ENCODE peak calls at places on chromosomes 2 and 18, in seven cellular contexts. One of them, this sample, is unnamed.

GRCh38 chr2:128315122-128315828 is 3.4 kb downstream of the HS6ST1 start:
- DNase-seq in HepG2: no peak
- DNase-seq in AG10803: no peak
- DNase-seq in DND-41: peak; percentile 4
- DNase-seq in Peyer's patch: no peak
- DNase-seq in CD4-positive, alpha-beta memory T cell: no peak
- DNase-seq in cardiac muscle cell: no peak
- DNase-seq in this sample: no peak

GRCh38 chr18:79681484-79682387 is 2.1 kb downstream of the CTDP1 start:
- DNase-seq in HepG2: no peak
- DNase-seq in DND-41: peak; percentile 80
- DNase-seq in AG10803: no peak
- DNase-seq in Peyer's patch: no peak
- DNase-seq in cardiac muscle cell: no peak
- DNase-seq in CD4-positive, alpha-beta memory T cell: peak; percentile 67
- DNase-seq in this sample: no peak

GRCh38 chr18:64807560-64807959 is 658.7 kb upstream of the LINC00305 start:
- DNase-seq in HepG2: no peak
- DNase-seq in AG10803: no peak
- DNase-seq in cardiac muscle cell: no peak
- DNase-seq in CD4-positive, alpha-beta memory T cell: no peak
- DNase-seq in Peyer's patch: no peak
- DNase-seq in DND-41: no peak
- DNase-seq in this sample: no peak

GRCh38 chr18:58726671-58727070 is 55.4 kb downstream of the MALT1 start:
- DNase-seq in AG10803: no peak
- DNase-seq in Peyer's patch: no peak
- DNase-seq in cardiac muscle cell: no peak
- DNase-seq in CD4-positive, alpha-beta memory T cell: no peak
- DNase-seq in HepG2: no peak
- DNase-seq in DND-41: no peak
- DNase-seq in this sample: no peak

GRCh38 chr2:231535961-231536360 is 5.7 kb upstream of the NMUR1 start:
- DNase-seq in DND-41: no peak
- DNase-seq in CD4-positive, alpha-beta memory T cell: no peak
- DNase-seq in HepG2: no peak
- DNase-seq in cardiac muscle cell: no peak
- DNase-seq in Peyer's patch: no peak
- DNase-seq in AG10803: no peak
- DNase-seq in this sample: no peak

GRCh38 chr2:127646487-127647241 is 711 bp downstream of the GPR17 start:
- DNase-seq in AG10803: no peak
- DNase-seq in DND-41: no peak
- DNase-seq in Peyer's patch: no peak
- DNase-seq in CD4-positive, alpha-beta memory T cell: no peak
- DNase-seq in cardiac muscle cell: no peak
- DNase-seq in HepG2: no peak
- DNase-seq in this sample: no peak

GRCh38 chr18:22844184-22844583 is 88.9 kb upstream of the RBBP8 start:
- DNase-seq in cardiac muscle cell: no peak
- DNase-seq in DND-41: no peak
- DNase-seq in CD4-positive, alpha-beta memory T cell: no peak
- DNase-seq in AG10803: no peak
- DNase-seq in HepG2: no peak
- DNase-seq in Peyer's patch: no peak
- DNase-seq in this sample: peak; percentile 17

GRCh38 chr2:113117594-113118262 is 9.7 kb upstream of the IL1RN start:
- DNase-seq in HepG2: no peak
- DNase-seq in Peyer's patch: peak; percentile 86
- DNase-seq in cardiac muscle cell: no peak
- DNase-seq in CD4-positive, alpha-beta memory T cell: no peak
- DNase-seq in AG10803: peak; percentile 97
- DNase-seq in DND-41: no peak
- DNase-seq in this sample: peak; percentile 97

GRCh38 chr2:112768432-112768831 is 4.0 kb upstream of the CKAP2L start:
- DNase-seq in DND-41: no peak
- DNase-seq in Peyer's patch: no peak
- DNase-seq in cardiac muscle cell: no peak
- DNase-seq in HepG2: no peak
- DNase-seq in CD4-positive, alpha-beta memory T cell: no peak
- DNase-seq in AG10803: peak; percentile 79
- DNase-seq in this sample: peak; percentile 63

GRCh38 chr2:236972491-236973379 is 113.0 kb upstream of the COPS8 start:
- DNase-seq in AG10803: peak; percentile 86
- DNase-seq in DND-41: no peak
- DNase-seq in CD4-positive, alpha-beta memory T cell: no peak
- DNase-seq in Peyer's patch: peak; percentile 89
- DNase-seq in HepG2: peak; percentile 76
- DNase-seq in cardiac muscle cell: peak; percentile 27
- DNase-seq in this sample: peak; percentile 94

GRCh38 chr2:109205447-109205846 is 76.4 kb downstream of the SH3RF3 start:
- DNase-seq in DND-41: no peak
- DNase-seq in HepG2: no peak
- DNase-seq in Peyer's patch: no peak
- DNase-seq in AG10803: no peak
- DNase-seq in CD4-positive, alpha-beta memory T cell: no peak
- DNase-seq in cardiac muscle cell: no peak
- DNase-seq in this sample: no peak

GRCh38 chr2:45651415-45652089 is at the start of gene PRKCE:
- DNase-seq in cardiac muscle cell: peak; percentile 58
- DNase-seq in CD4-positive, alpha-beta memory T cell: no peak
- DNase-seq in AG10803: peak; percentile 14
- DNase-seq in HepG2: no peak
- DNase-seq in Peyer's patch: peak; percentile 79
- DNase-seq in DND-41: peak; percentile 64
- DNase-seq in this sample: peak; percentile 50
- H3K4me3 ChIP-seq in cardiac muscle cell: peak within 1 kb of the TSS; percentile 84
- H3K4me3 ChIP-seq in CD4-positive, alpha-beta memory T cell: peak within 1 kb of the TSS; percentile 76
- H3K4me3 ChIP-seq in AG10803: peak within 1 kb of the TSS; percentile 91
- H3K4me3 ChIP-seq in HepG2: peak within 1 kb of the TSS; percentile 82
- H3K4me3 ChIP-seq in Peyer's patch: peak within 1 kb of the TSS; percentile 62
- H3K4me3 ChIP-seq in DND-41: peak within 1 kb of the TSS; percentile 88
- H3K4me3 ChIP-seq in this sample: peak within 1 kb of the TSS; percentile 83

DNA sequence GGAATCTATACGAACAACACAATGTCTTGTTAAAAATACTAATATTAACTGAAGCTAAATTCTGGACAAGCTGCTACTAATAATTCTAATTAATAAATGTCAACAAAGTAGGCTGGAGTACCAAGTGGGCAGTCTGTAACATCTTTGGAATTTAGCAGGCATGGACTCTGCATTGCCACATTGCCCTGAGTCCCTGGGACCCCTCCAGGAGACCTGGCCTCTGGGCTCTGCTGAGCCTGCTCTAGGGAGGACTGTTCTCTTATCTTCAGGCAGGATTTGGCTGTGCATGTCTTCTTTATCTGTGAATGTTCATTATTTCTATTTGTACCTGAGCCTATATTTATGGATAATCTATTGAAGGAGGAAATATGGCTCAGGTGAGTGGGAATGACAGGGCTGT is 28.8 kb upstream of the SETBP1 start:
- DNase-seq in Peyer's patch: no peak
- DNase-seq in HepG2: no peak
- DNase-seq in CD4-positive, alpha-beta memory T cell: no peak
- DNase-seq in AG10803: no peak
- DNase-seq in cardiac muscle cell: no peak
- DNase-seq in DND-41: no peak
- DNase-seq in this sample: no peak
- H3K4me3 ChIP-seq in Peyer's patch: no peak overlapping the region
- H3K4me3 ChIP-seq in HepG2: no peak overlapping the region
- H3K4me3 ChIP-seq in CD4-positive, alpha-beta memory T cell: no peak overlapping the region
- H3K4me3 ChIP-seq in AG10803: no peak overlapping the region
- H3K4me3 ChIP-seq in cardiac muscle cell: no peak overlapping the region
- H3K4me3 ChIP-seq in DND-41: no peak overlapping the region
- H3K4me3 ChIP-seq in this sample: no peak overlapping the region

GRCh38 chr2:96157649-96158553 is 12.7 kb upstream of the DUSP2 start:
- DNase-seq in AG10803: no peak
- DNase-seq in HepG2: no peak
- DNase-seq in DND-41: no peak
- DNase-seq in cardiac muscle cell: no peak
- DNase-seq in CD4-positive, alpha-beta memory T cell: peak; percentile 59
- DNase-seq in Peyer's patch: peak; percentile 45
- DNase-seq in this sample: no peak
- H3K4me3 ChIP-seq in AG10803: no peak overlapping the region
- H3K4me3 ChIP-seq in HepG2: no peak overlapping the region
- H3K4me3 ChIP-seq in DND-41: no peak overlapping the region
- H3K4me3 ChIP-seq in cardiac muscle cell: no peak overlapping the region
- H3K4me3 ChIP-seq in CD4-positive, alpha-beta memory T cell: peak overlapping the region; percentile 9
- H3K4me3 ChIP-seq in Peyer's patch: no peak overlapping the region
- H3K4me3 ChIP-seq in this sample: no peak overlapping the region

DNA sequence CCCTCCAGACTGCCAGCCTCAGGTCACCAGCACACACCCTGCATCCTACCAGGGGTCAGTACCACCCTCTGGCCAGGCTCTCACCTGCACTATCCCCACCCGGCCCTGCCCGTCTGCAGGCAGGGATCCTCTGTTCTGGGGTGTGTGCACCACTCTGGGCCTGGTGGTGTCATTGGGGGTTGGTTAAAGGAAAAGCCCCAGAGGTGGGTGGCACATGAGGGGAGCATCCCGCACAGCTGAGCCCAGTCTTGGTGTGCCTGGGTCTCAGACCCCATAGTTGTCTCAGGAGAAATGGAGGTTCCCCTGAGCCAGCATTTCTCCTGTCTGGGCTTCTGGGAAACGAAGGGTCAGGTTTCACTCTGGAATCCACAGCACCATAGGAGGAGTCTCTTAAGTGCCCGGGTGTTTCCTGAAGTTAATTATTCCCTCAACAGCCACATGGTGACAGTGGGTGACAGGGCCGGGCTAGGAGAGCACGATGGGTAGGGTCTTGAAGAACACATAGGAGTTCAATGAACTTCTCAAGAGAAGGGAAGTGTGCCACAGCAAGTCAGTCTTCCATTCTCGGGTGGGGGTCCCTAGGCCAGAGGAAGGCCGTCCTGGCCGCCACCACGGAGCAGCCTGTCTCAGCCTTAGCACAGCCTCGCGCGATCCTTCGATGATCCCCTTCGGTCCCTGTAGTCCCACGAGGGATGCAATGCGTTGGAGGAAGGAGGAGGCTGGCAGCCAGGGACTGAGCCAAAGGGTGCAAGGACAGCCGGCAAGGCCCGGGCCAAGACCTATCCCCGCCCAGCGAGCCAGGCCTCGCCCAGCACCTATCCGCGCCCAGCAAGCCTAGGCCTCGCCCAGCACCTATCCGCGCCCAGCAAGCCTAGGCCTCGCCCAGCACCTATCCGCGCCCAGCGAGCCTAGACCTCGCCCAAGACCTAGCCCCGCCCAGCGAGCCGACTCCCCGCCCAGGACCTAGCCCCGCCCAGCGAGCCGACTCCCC is 1.1 kb upstream of the FARP2 start:
- DNase-seq in cardiac muscle cell: peak; percentile 84
- DNase-seq in DND-41: peak; percentile 64
- DNase-seq in HepG2: peak; percentile 76
- DNase-seq in CD4-positive, alpha-beta memory T cell: peak; percentile 72
- DNase-seq in Peyer's patch: peak; percentile 90
- DNase-seq in AG10803: peak; percentile 62
- DNase-seq in this sample: peak; percentile 79
- H3K4me3 ChIP-seq in cardiac muscle cell: peak overlapping the region; percentile 17
- H3K4me3 ChIP-seq in DND-41: no peak overlapping the region
- H3K4me3 ChIP-seq in HepG2: peak overlapping the region; percentile 74
- H3K4me3 ChIP-seq in CD4-positive, alpha-beta memory T cell: no peak overlapping the region
- H3K4me3 ChIP-seq in Peyer's patch: no peak overlapping the region
- H3K4me3 ChIP-seq in AG10803: peak overlapping the region; percentile 8
- H3K4me3 ChIP-seq in this sample: no peak overlapping the region

GRCh38 chr2:149236413-149236812 is 94.0 kb upstream of the LYPD6 start:
- DNase-seq in DND-41: no peak
- DNase-seq in Peyer's patch: no peak
- DNase-seq in HepG2: no peak
- DNase-seq in AG10803: no peak
- DNase-seq in cardiac muscle cell: no peak
- DNase-seq in CD4-positive, alpha-beta memory T cell: no peak
- DNase-seq in this sample: no peak

GRCh38 chr2:149235837-149236236 is 94.5 kb upstream of the LYPD6 start:
- DNase-seq in HepG2: no peak
- DNase-seq in cardiac muscle cell: no peak
- DNase-seq in AG10803: no peak
- DNase-seq in CD4-positive, alpha-beta memory T cell: no peak
- DNase-seq in DND-41: no peak
- DNase-seq in Peyer's patch: no peak
- DNase-seq in this sample: no peak
- H3K4me3 ChIP-seq in HepG2: no peak overlapping the region
- H3K4me3 ChIP-seq in cardiac muscle cell: no peak overlapping the region
- H3K4me3 ChIP-seq in AG10803: no peak overlapping the region
- H3K4me3 ChIP-seq in CD4-positive, alpha-beta memory T cell: no peak overlapping the region
- H3K4me3 ChIP-seq in DND-41: no peak overlapping the region
- H3K4me3 ChIP-seq in Peyer's patch: no peak overlapping the region
- H3K4me3 ChIP-seq in this sample: no peak overlapping the region

DNA sequence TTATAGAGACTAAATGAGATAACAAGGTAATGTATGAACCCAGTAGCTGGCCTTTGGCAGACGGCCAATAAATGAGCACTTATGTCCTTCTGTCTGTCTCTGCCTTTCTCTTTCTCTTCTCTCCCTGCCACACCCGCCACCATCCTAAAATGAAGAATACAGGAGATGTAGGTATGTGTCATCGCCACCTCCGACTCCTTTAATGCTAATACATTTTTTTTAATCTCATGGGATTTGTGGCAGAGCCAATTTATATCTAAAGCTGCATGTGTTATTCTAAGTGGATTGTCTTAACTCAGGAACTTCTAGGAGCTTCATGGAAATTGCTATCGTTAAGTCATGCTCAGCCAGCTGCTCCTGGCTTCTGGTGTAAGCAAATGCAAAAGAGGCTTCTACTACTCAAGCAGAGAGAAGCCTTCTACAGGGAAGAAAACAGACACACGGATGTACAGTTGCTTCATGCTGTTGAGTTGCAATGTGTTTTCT is 2.2 kb downstream of the TM4SF20 start:
- DNase-seq in DND-41: no peak
- DNase-seq in AG10803: peak; percentile 61
- DNase-seq in Peyer's patch: no peak
- DNase-seq in cardiac muscle cell: no peak
- DNase-seq in HepG2: no peak
- DNase-seq in CD4-positive, alpha-beta memory T cell: no peak
- DNase-seq in this sample: peak; percentile 49
- H3K4me3 ChIP-seq in DND-41: no peak overlapping the region
- H3K4me3 ChIP-seq in AG10803: no peak overlapping the region
- H3K4me3 ChIP-seq in Peyer's patch: no peak overlapping the region
- H3K4me3 ChIP-seq in cardiac muscle cell: no peak overlapping the region
- H3K4me3 ChIP-seq in HepG2: no peak overlapping the region
- H3K4me3 ChIP-seq in CD4-positive, alpha-beta memory T cell: no peak overlapping the region
- H3K4me3 ChIP-seq in this sample: no peak overlapping the region

This sample was measured in fibroblast of mammary gland.